ENCODE peak calls at places on chromosome X, in four cellular contexts. L, D, K and J are unnamed samples.

GRCh38 chrX:112368371-112368770 is 285.8 kb upstream of the TRPC5 start:
- DNase-seq in L (no peak), D (peak; percentile 48), K (no peak), J (no peak)

GRCh38 chrX:13691845-13692334 is 3.0 kb downstream of the RAB9A start:
- DNase-seq in L (no peak), D (no peak), K (no peak), J (no peak)

GRCh38 chrX:40719731-40720130 is 15.6 kb downstream of the MED14 start:
- DNase-seq in L (no peak), D (no peak), K (no peak), J (no peak)

GRCh38 chrX:22134681-22135080 is 102.6 kb downstream of the PHEX start:
- DNase-seq in L (no peak), D (no peak), K (peak; percentile 66), J (no peak)

GRCh38 chrX:8084023-8084422 is 87.0 kb downstream of the VCX2 start:
- DNase-seq in L (no peak), D (no peak), K (no peak), J (no peak)

GRCh38 chrX:110284159-110284558 is 33.7 kb downstream of the AMMECR1 start:
- DNase-seq in L (no peak), D (no peak), K (peak; percentile 77), J (peak; percentile 73)

GRCh38 chrX:71214152-71214551 is 8.9 kb upstream of the GJB1 start:
- DNase-seq in L (no peak), D (no peak), K (no peak), J (no peak)

GRCh38 chrX:41824551-41824950 is 98.8 kb downstream of the CASK start:
- DNase-seq in L (no peak), D (no peak), K (peak; percentile 60), J (no peak)

GRCh38 chrX:136166221-136166855 is 19.0 kb downstream of the FHL1 start:
- DNase-seq in L (no peak), D (peak; percentile 22), K (peak; percentile 39), J (no peak)

GRCh38 chrX:54049801-54050200 is 5.5 kb upstream of the PHF8 start:
- DNase-seq in L (no peak), D (no peak), K (no peak), J (no peak)

GRCh38 chrX:112832481-112833095 is 8.0 kb downstream of the AMOT start:
- DNase-seq in L (peak; percentile 69), D (no peak), K (no peak), J (no peak)

GRCh38 chrX:153766098-153766817 is 2.2 kb downstream of the PLXNB3 start:
- DNase-seq in L (peak; percentile 11), D (peak; percentile 37), K (peak; percentile 62), J (peak; percentile 4)

GRCh38 chrX:30308263-30309138 is 689 bp downstream of the NR0B1 start:
- DNase-seq in L (no peak), D (peak; percentile 44), K (no peak), J (no peak)

GRCh38 chrX:134435894-134436293 is 24.1 kb upstream of the HPRT1 start:
- DNase-seq in L (no peak), D (no peak), K (no peak), J (no peak)

GRCh38 chrX:3527811-3528210 is 181.4 kb upstream of the MXRA5 start:
- DNase-seq in L (no peak), D (no peak), K (peak; percentile 26), J (no peak)

GRCh38 chrX:5823861-5824260 is 404.8 kb downstream of the NLGN4X start:
- DNase-seq in L (no peak), D (peak; percentile 3), K (no peak), J (no peak)

GRCh38 chrX:131801911-131802310 is 221.2 kb upstream of the STK26 start:
- DNase-seq in L (no peak), D (no peak), K (no peak), J (no peak)

GRCh38 chrX:132636080-132636479 is 147.2 kb upstream of the MBNL3 start:
- DNase-seq in L (no peak), D (no peak), K (no peak), J (no peak)

GRCh38 chrX:131895002-131895401 is 128.1 kb upstream of the STK26 start:
- DNase-seq in L (no peak), D (no peak), K (peak; percentile 0), J (no peak)

GRCh38 chrX:125444659-125445058 is 125.0 kb downstream of the TEX13C start:
- DNase-seq in L (no peak), D (no peak), K (no peak), J (no peak)

GRCh38 chrX:125436855-125437254 is 117.2 kb downstream of the TEX13C start:
- DNase-seq in L (no peak), D (peak; percentile 47), K (no peak), J (no peak)

GRCh38 chrX:125439194-125439849 is 119.7 kb downstream of the TEX13C start:
- DNase-seq in L (no peak), D (no peak), K (no peak), J (no peak)
- TF ChIP-seq CTCF in L (no peak), D (no peak), K (no peak), J (no peak)

DNA sequence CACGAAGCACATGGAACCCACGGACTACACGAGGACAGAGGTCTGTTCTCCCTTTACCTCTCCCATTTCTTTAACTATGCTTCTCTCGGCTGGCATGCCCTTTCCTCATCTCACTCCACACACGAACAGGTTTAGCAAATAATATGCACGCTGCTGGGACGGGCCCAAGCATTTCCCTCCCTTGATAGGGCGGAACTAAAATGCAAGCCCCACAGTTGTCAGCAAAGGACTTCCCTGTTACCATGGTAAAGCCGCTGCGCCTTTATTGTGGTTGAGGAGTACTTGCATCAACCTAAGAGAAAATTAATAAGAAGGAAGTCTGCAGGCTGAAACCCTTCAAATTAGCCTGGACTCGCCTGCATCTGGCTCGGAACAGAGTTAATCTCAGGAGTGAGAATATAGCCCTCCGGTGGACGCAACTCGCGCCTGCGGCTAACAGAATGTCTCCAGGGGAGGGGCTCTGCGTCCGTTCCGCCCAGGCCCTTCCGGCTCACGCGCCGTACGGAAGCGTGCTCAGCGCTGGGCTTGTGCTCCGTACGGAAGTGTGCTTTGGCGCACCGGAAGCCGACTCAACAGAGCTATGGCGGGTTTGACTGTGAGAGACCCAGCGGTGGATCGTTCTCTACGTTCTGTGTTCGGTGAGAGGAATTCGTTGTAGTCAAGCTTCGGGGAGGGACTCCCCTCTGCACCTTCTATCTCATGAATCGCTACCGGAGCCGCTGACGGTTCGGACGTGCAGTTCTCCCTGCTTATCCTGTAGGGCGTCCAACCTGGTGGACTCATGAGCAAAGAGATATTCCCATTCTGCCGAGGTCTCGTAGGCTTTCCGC is at the start of gene CSTF2:
- DNase-seq in L (peak; percentile 84), D (peak; percentile 89), K (peak; percentile 69), J (peak; percentile 19)
- TF ChIP-seq CTCF in L (no peak), D (peak; percentile 31), K (no peak), J (peak; percentile 9)

GRCh38 chrX:24676403-24677024 is 17.2 kb upstream of the POLA1 start:
- DNase-seq in L (no peak), D (peak; percentile 54), K (no peak), J (no peak)
- TF ChIP-seq CTCF in L (peak; percentile 56), D (peak; percentile 67), K (peak; percentile 72), J (peak; percentile 55)

GRCh38 chrX:103101280-103102042 is 8.5 kb upstream of the NXF3 start:
- DNase-seq in L (no peak), D (peak; percentile 54), K (no peak), J (no peak)

GRCh38 chrX:103100484-103100883 is 7.5 kb upstream of the NXF3 start:
- DNase-seq in L (no peak), D (no peak), K (no peak), J (no peak)

GRCh38 chrX:103098488-103098887 is 5.5 kb upstream of the NXF3 start:
- DNase-seq in L (no peak), D (no peak), K (no peak), J (no peak)

GRCh38 chrX:103099706-103100105 is 6.8 kb upstream of the NXF3 start:
- DNase-seq in L (no peak), D (no peak), K (peak; percentile 3), J (no peak)
- TF ChIP-seq CTCF in L (no peak), D (no peak), K (no peak), J (no peak)

GRCh38 chrX:107325467-107325866 is 119.1 kb downstream of the DNAAF6 start:
- DNase-seq in L (no peak), D (no peak), K (no peak), J (no peak)

GRCh38 chrX:107323786-107324492 is 117.5 kb downstream of the DNAAF6 start:
- DNase-seq in L (no peak), D (no peak), K (no peak), J (no peak)

GRCh38 chrX:107324493-107325310 is 118.3 kb downstream of the DNAAF6 start:
- DNase-seq in L (no peak), D (peak; percentile 89), K (no peak), J (no peak)
- TF ChIP-seq CTCF in L (no peak), D (peak; percentile 42), K (peak; percentile 33), J (no peak)

GRCh38 chrX:10429908-10430307 is 190.5 kb downstream of the MID1 start:
- DNase-seq in L (no peak), D (no peak), K (no peak), J (no peak)
- TF ChIP-seq CTCF in L (no peak), D (no peak), K (no peak), J (no peak)

DNA sequence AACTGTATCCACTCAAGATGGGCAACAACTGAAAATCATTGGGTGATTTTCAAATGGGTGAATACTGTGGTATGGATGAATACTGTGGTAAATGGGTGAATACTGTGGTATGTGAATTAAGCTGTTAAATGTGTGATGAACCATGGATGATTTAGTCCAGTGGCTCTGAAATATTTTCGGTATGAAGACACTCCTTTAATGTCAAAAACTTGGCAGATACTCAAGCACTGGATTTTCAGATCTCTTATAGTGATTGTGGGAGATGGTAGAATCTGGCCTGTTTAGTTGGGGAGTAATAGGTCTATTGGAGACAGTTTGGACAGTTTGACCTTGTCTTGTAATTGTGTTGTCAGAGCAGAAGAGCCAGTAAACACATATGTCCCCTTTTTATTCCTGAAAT is 45.7 kb downstream of the SSX7 start:
- DNase-seq in L (no peak), D (no peak), K (peak; percentile 1), J (no peak)
- TF ChIP-seq CTCF in L (no peak), D (no peak), K (no peak), J (no peak)